ENCODE peak calls at places on chromosome 6, in seven cellular contexts. V is activated CD8-positive, alpha-beta memory T cell treated with anti-CD3 and anti-CD28 coated beads, Interleukin-2, amount 50 U/mL, for 48 hours; M is adipocyte; B is NCI-H510A treated with DMSO at 0.1 percent for 48 hours; A is left cardiac atrium; E is brain pericyte; C is LHCN-M2. N is an unnamed sample.

GRCh38 chr6:136571065-136571464 is 20.8 kb upstream of the MAP7 start:
- DNase-seq in V (no peak), M (no peak), B (no peak), A (no peak), E (no peak), C (no peak), N (no peak)

GRCh38 chr6:130178692-130179091 is 44.1 kb downstream of the SAMD3 start:
- DNase-seq in V (no peak), M (peak), B (no peak), A (no peak), E (no peak), C (peak), N (no peak)

GRCh38 chr6:149094156-149094555 is 223.4 kb upstream of the TAB2 start:
- DNase-seq in V (no peak), M (peak), B (no peak), A (no peak), E (no peak), C (no peak), N (no peak)

GRCh38 chr6:41584668-41585205 is 38.6 kb downstream of the FOXP4 start:
- DNase-seq in V (no peak), M (no peak), B (peak), A (no peak), E (no peak), C (no peak), N (no peak)

GRCh38 chr6:146931214-146931613 is 273.0 kb upstream of the STXBP5 start:
- DNase-seq in V (no peak), M (peak), B (no peak), A (no peak), E (no peak), C (no peak), N (no peak)

GRCh38 chr6:50966532-50966931 is 147.9 kb downstream of the TFAP2B start:
- DNase-seq in V (no peak), M (no peak), B (no peak), A (no peak), E (no peak), C (no peak), N (no peak)

GRCh38 chr6:84280030-84280429 is 52.6 kb upstream of the CEP162 start:
- DNase-seq in V (no peak), M (no peak), B (no peak), A (no peak), E (no peak), C (peak), N (no peak)

GRCh38 chr6:6858533-6858982 is 249.2 kb upstream of the RREB1 start:
- DNase-seq in V (no peak), M (no peak), B (no peak), A (no peak), E (no peak), C (no peak), N (no peak)

GRCh38 chr6:119620846-119621570 is 271.4 kb upstream of the MAN1A1 start:
- DNase-seq in V (no peak), M (peak), B (no peak), A (no peak), E (no peak), C (peak), N (no peak)

GRCh38 chr6:53546256-53546655 is 1.4 kb upstream of the GCLC start:
- DNase-seq in V (no peak), M (peak), B (no peak), A (no peak), E (no peak), C (no peak), N (no peak)

GRCh38 chr6:2999005-2999620 is 581 bp upstream of the NQO2 start:
- DNase-seq in V (no peak), M (no peak), B (peak), A (peak), E (no peak), C (peak), N (peak)

GRCh38 chr6:161696828-161697227 is 423.0 kb upstream of the AGPAT4 start:
- DNase-seq in V (no peak), M (peak), B (no peak), A (no peak), E (no peak), C (peak), N (no peak)

GRCh38 chr6:157669747-157670216 is 153.3 kb upstream of the SNX9 start:
- DNase-seq in V (no peak), M (peak), B (peak), A (peak), E (peak), C (peak), N (no peak)

GRCh38 chr6:113997106-113997505 is 26.2 kb upstream of the HDAC2 start:
- DNase-seq in V (no peak), M (peak), B (no peak), A (no peak), E (peak), C (peak), N (no peak)

GRCh38 chr6:10567256-10568041 is 46.3 kb downstream of the GCNT2 start:
- DNase-seq in V (no peak), M (no peak), B (no peak), A (no peak), E (no peak), C (no peak), N (no peak)

GRCh38 chr6:10422282-10423034 is 7.6 kb upstream of the TFAP2A start:
- DNase-seq in V (no peak), M (no peak), B (no peak), A (no peak), E (no peak), C (no peak), N (no peak)

GRCh38 chr6:5025911-5026819 is 22.3 kb upstream of the RPP40 start:
- DNase-seq in V (no peak), M (peak), B (peak), A (peak), E (no peak), C (peak), N (peak)

GRCh38 chr6:115765966-115766365 is 294.7 kb downstream of the FRK start:
- DNase-seq in V (no peak), M (no peak), B (no peak), A (no peak), E (no peak), C (no peak), N (no peak)

GRCh38 chr6:153312633-153313032 is 181.6 kb upstream of the RGS17 start:
- DNase-seq in V (peak), M (peak), B (peak), A (peak), E (peak), C (peak), N (peak)

GRCh38 chr6:138289739-138290138 is 71.4 kb upstream of the PBOV1 start:
- DNase-seq in V (no peak), M (no peak), B (peak), A (no peak), E (no peak), C (no peak), N (no peak)

GRCh38 chr6:13614126-13614925 is 809 bp upstream of the NOL7 start:
- DNase-seq in V (peak), M (peak), B (peak), A (peak), E (no peak), C (peak), N (peak)

GRCh38 chr6:113930183-113930582 is 40.8 kb downstream of the HDAC2 start:
- DNase-seq in V (no peak), M (no peak), B (no peak), A (no peak), E (no peak), C (no peak), N (no peak)

GRCh38 chr6:39225946-39226437 is 3.3 kb downstream of the KCNK5 start:
- DNase-seq in V (peak), M (no peak), B (no peak), A (no peak), E (no peak), C (no peak), N (peak)

GRCh38 chr6:44223471-44224153 is at the start of gene SLC29A1:
- DNase-seq in V (peak), M (peak), B (peak), A (peak), E (no peak), C (peak), N (peak)

GRCh38 chr6:165566088-165566828 is 96.8 kb downstream of the PDE10A start:
- DNase-seq in V (no peak), M (no peak), B (no peak), A (no peak), E (no peak), C (no peak), N (no peak)

GRCh38 chr6:3749991-3750323 is 1.6 kb downstream of the PXDC1 start:
- DNase-seq in V (no peak), M (peak), B (no peak), A (peak), E (no peak), C (peak), N (no peak)

GRCh38 chr6:130129781-130130246 is 92.9 kb downstream of the SAMD3 start:
- DNase-seq in V (no peak), M (peak), B (no peak), A (no peak), E (no peak), C (no peak), N (no peak)

GRCh38 chr6:15441215-15441868 is 195.5 kb downstream of the JARID2 start:
- DNase-seq in V (no peak), M (peak), B (peak), A (no peak), E (no peak), C (peak), N (no peak)

GRCh38 chr6:4844108-4844507 is 67.9 kb downstream of the CDYL start:
- DNase-seq in V (peak), M (no peak), B (no peak), A (no peak), E (no peak), C (no peak), N (no peak)

GRCh38 chr6:62474793-62475192 is 188.8 kb upstream of the KHDRBS2 start:
- DNase-seq in V (no peak), M (no peak), B (no peak), A (no peak), E (no peak), C (no peak), N (no peak)

GRCh38 chr6:45527210-45527609 is 149.5 kb upstream of the SUPT3H start:
- DNase-seq in V (no peak), M (no peak), B (no peak), A (no peak), E (no peak), C (no peak), N (no peak)

GRCh38 chr6:156111913-156112312 is 656.3 kb upstream of the NOX3 start:
- DNase-seq in V (no peak), M (no peak), B (no peak), A (no peak), E (no peak), C (no peak), N (no peak)

GRCh38 chr6:393391-394221 is 2.1 kb downstream of the IRF4 start:
- DNase-seq in V (peak), M (peak), B (no peak), A (no peak), E (no peak), C (no peak), N (no peak)

GRCh38 chr6:41939848-41940758 is 1.5 kb downstream of the CCND3 start:
- DNase-seq in V (peak), M (peak), B (no peak), A (peak), E (no peak), C (peak), N (peak)

GRCh38 chr6:29951882-29952281 is 9.6 kb downstream of the HLA-A start:
- DNase-seq in V (no peak), M (no peak), B (no peak), A (no peak), E (no peak), C (no peak), N (no peak)

GRCh38 chr6:167581637-167582036 is 245.1 kb upstream of the AFDN start:
- DNase-seq in V (no peak), M (no peak), B (no peak), A (no peak), E (no peak), C (no peak), N (no peak)

GRCh38 chr6:14984454-14984853 is 261.4 kb upstream of the JARID2 start:
- DNase-seq in V (no peak), M (peak), B (no peak), A (peak), E (no peak), C (peak), N (no peak)

N was measured in HL-60.